ENCODE peak calls at places on chromosomes 12 and 14, in five cellular contexts. J, U, O, A and P are unnamed samples.

GRCh38 chr14:86961106-86961716 is 1031.8 kb downstream of the GALC start:
- DNase-seq in J (no peak), U (no peak), O (no peak), A (peak; percentile 12), P (no peak)

GRCh38 chr12:54627304-54627703 is 7.4 kb downstream of the LACRT start:
- DNase-seq in J (no peak), U (no peak), O (no peak), A (no peak), P (no peak)

GRCh38 chr14:51448831-51449665 is 202.7 kb upstream of the FRMD6 start:
- DNase-seq in J (no peak), U (no peak), O (peak; percentile 78), A (no peak), P (no peak)

GRCh38 chr12:125092108-125092871 is 27.1 kb downstream of the AACS start:
- DNase-seq in J (no peak), U (no peak), O (no peak), A (no peak), P (no peak)

GRCh38 chr14:33509927-33510535 is 440.8 kb downstream of the EGLN3 start:
- DNase-seq in J (no peak), U (no peak), O (no peak), A (no peak), P (no peak)

GRCh38 chr12:25825494-25825893 is 133.0 kb upstream of the RASSF8 start:
- DNase-seq in J (no peak), U (no peak), O (no peak), A (no peak), P (no peak)

GRCh38 chr12:89417246-89417977 is 65.1 kb upstream of the DUSP6 start:
- DNase-seq in J (no peak), U (no peak), O (no peak), A (no peak), P (no peak)

GRCh38 chr12:54622463-54623183 is 12.1 kb downstream of the LACRT start:
- DNase-seq in J (no peak), U (no peak), O (no peak), A (no peak), P (no peak)

GRCh38 chr12:74599932-74600331 is 62.3 kb downstream of the ATXN7L3B start:
- DNase-seq in J (no peak), U (no peak), O (no peak), A (no peak), P (no peak)

GRCh38 chr14:97318380-97318779 is 521.2 kb downstream of the VRK1 start:
- DNase-seq in J (no peak), U (no peak), O (no peak), A (no peak), P (no peak)

GRCh38 chr14:54881235-54881760 is 21.3 kb downstream of the GCH1 start:
- DNase-seq in J (peak; percentile 65), U (no peak), O (no peak), A (no peak), P (no peak)

GRCh38 chr14:20454359-20454644 is 310 bp downstream of the OSGEP start:
- DNase-seq in J (no peak), U (peak; percentile 69), O (no peak), A (no peak), P (no peak)

GRCh38 chr14:100620437-100621100 is 33.4 kb upstream of the BEGAIN start:
- DNase-seq in J (no peak), U (no peak), O (peak; percentile 35), A (no peak), P (no peak)

GRCh38 chr12:50257226-50258166 is 25.8 kb downstream of the LIMA1 start:
- DNase-seq in J (peak; percentile 28), U (peak; percentile 57), O (no peak), A (no peak), P (no peak)

GRCh38 chr12:70724444-70724843 is 87.2 kb upstream of the PTPRB start:
- DNase-seq in J (peak; percentile 19), U (no peak), O (no peak), A (no peak), P (no peak)

GRCh38 chr12:21220266-21220665 is 89.3 kb downstream of the SLCO1B1 start:
- DNase-seq in J (no peak), U (no peak), O (no peak), A (no peak), P (no peak)

DNA sequence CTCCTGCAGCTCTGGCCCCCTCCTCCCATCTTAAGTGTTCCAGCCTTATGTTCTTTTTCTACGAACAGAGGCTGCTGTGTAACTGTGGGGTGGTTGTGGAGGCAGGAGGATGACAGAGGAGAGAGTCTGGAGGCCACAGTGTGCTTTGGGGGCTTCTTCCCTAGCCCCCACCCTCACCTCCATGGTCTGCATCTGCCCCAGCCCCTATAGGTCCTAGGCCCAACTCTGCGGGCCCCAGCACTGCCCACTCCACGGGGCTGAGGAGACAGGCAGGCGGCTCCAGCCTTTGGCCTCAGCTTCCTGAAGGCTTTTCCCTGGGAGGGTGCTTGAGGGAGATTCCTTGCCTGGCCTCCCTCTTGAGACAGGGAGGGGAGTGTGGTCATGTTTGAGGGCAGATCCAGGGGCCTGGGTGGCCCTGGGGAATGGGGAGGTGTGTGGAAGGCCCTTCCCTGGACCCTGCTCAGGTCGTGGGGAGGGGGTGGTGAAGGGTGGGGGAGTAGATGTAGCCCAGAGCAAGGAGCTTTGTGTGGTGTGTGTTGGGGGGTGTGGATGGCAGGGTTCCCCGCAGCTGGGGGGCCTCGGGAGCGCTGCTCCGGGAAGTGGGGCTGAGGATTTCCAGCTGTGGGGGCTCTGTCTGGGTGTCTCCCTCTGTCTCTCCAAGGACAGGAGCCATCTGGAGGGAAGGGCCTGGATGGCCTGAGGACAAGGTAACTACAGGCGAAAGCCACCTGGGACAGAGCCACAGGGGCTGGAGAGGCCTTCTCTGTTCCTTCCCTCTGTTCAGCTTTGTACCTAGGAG is 1.1 kb downstream of the SMIM41 start:
- DNase-seq in J (no peak), U (no peak), O (peak; percentile 56), A (no peak), P (no peak)
- H3K4me3 ChIP-seq in J (peak overlapping the region; percentile 52), U (no peak overlapping the region), O (no peak overlapping the region), A (no peak overlapping the region), P (no peak overlapping the region)

DNA sequence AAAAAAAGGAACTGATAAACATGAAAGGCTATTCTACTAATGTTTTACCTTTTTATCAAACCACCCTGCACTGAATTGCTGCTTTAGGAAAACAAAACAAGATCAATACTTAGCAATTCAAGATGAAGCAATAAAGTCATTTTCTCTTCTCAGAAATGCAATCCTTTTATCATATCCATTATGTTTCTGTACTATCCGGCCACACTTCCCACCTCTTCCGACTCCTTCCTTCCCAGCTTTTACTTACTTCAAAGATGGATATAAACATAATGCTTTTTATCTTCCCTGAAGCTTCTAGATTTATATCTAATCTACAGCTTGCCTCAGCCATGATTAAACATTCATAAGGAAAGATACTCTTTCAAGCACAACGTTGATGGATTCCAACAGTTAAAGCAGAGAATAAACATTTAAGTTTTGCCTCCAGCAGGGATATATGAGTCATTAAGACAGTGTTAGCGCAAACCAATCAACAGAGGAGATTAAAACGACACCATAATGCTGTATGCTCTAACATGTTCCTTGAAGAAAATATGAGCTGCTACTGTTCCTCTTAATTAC is 74.7 kb upstream of the BBS10 start:
- DNase-seq in J (no peak), U (no peak), O (no peak), A (no peak), P (no peak)
- H3K27ac ChIP-seq in J (no peak overlapping the region), U (no peak overlapping the region), O (no peak overlapping the region), A (no peak overlapping the region), P (peak overlapping the region; percentile 0)

GRCh38 chr14:88535149-88535548 is 19.7 kb downstream of the PTPN21 start:
- DNase-seq in J (no peak), U (no peak), O (no peak), A (peak; percentile 52), P (no peak)
- TF ChIP-seq CTCF in J (no peak), U (no peak), O (no peak), A (peak; percentile 19), P (no peak)

GRCh38 chr14:102768223-102769048 is 8.8 kb upstream of the TRAF3 start:
- DNase-seq in J (peak; percentile 47), U (no peak), O (peak; percentile 73), A (no peak), P (no peak)
- H3K4me3 ChIP-seq in J (no peak overlapping the region), U (no peak overlapping the region), O (no peak overlapping the region), A (no peak overlapping the region), P (no peak overlapping the region)

DNA sequence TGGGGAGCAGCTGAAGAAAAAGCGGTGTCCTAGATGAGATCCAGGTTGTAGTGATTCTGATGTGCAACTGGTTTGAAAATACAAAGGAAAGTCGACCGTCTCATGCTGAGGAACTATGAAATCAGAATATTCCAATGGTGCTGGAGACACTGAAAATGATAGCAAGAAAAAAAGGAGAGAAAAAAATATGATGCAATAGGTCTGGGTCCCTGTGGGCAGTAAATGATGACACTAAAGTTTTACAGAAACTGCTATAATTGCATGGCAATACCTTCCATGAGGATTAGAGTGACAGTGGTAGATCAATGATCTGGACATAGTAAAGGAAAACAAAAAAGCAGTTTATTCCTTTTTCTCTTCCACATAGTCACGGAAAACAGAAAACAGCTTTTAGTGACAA is 2.3 kb downstream of the PYM1 start:
- DNase-seq in J (no peak), U (no peak), O (no peak), A (no peak), P (no peak)
- H3K27ac ChIP-seq in J (peak overlapping the region; percentile 99), U (no peak overlapping the region), O (no peak overlapping the region), A (no peak overlapping the region), P (no peak overlapping the region)